ENCODE peak calls at places on chromosome 5, in seven cellular contexts. A is T1000, X is NCI-H1092 treated with DMSO at 0.1 percent for 48 hours, S is H9, Q is GM20000, L is C1 segment of cervical spinal cord, F is astrocyte of the spinal cord. H is an unnamed sample.
A peak's percentile ranks its signal among the peaks of the same experiment; 100 is the strongest.

GRCh38 chr5:116492016-116492623 is 82.5 kb downstream of the SEMA6A start:
- DNase-seq in F (peak; percentile 94), S (no peak), A (no peak), L (no peak), Q (no peak), X (no peak), H (peak; percentile 9)

GRCh38 chr5:115948013-115948605 is 14.2 kb upstream of the LVRN start:
- DNase-seq in S (no peak), Q (no peak), A (no peak), F (no peak), L (no peak), X (no peak), H (no peak)

GRCh38 chr5:123099514-123100151 is 10.6 kb downstream of the PRDM6 start:
- DNase-seq in X (peak; percentile 19), A (no peak), L (no peak), Q (no peak), S (peak; percentile 78), F (no peak), H (no peak)

GRCh38 chr5:58019614-58020013 is 440.3 kb downstream of the PLK2 start:
- DNase-seq in F (no peak), Q (no peak), S (no peak), L (no peak), A (no peak), X (no peak), H (no peak)

GRCh38 chr5:90878549-90879196 is 320.1 kb downstream of the ADGRV1 start:
- DNase-seq in S (no peak), Q (no peak), A (no peak), F (peak; percentile 60), L (no peak), X (no peak), H (no peak)

GRCh38 chr5:15009420-15009819 is 137.8 kb upstream of the ANKH start:
- DNase-seq in X (peak; percentile 24), F (peak; percentile 87), Q (no peak), A (no peak), L (no peak), S (no peak), H (peak; percentile 41)

GRCh38 chr5:3324421-3325101 is 271.1 kb upstream of the IRX1 start:
- DNase-seq in S (peak; percentile 38), Q (no peak), X (no peak), L (no peak), A (no peak), F (no peak), H (no peak)

GRCh38 chr5:93607367-93608258 is 24.6 kb downstream of the NR2F1 start:
- DNase-seq in X (peak; percentile 28), S (peak; percentile 83), F (peak; percentile 89), A (no peak), Q (peak; percentile 71), L (no peak), H (no peak)

GRCh38 chr5:55600536-55601208 is 65.9 kb upstream of the PLPP1 start:
- DNase-seq in F (peak; percentile 69), A (no peak), X (no peak), L (no peak), S (no peak), Q (peak; percentile 39), H (no peak)

GRCh38 chr5:134437340-134438267 is 25.9 kb upstream of the CDKN2AIPNL start:
- DNase-seq in L (no peak), S (no peak), Q (no peak), A (no peak), X (no peak), F (no peak), H (no peak)

GRCh38 chr5:35129276-35129675 is 81.5 kb upstream of the AGXT2 start:
- DNase-seq in Q (no peak), X (no peak), L (no peak), F (no peak), A (peak; percentile 22), S (no peak), H (peak; percentile 56)

GRCh38 chr5:55108651-55109050 is 6.2 kb downstream of the GZMA start:
- DNase-seq in F (peak; percentile 8), S (no peak), X (no peak), L (no peak), A (no peak), Q (no peak), H (no peak)

GRCh38 chr5:93062548-93062947 is 518.5 kb downstream of the NR2F1-AS1 start:
- DNase-seq in X (peak; percentile 9), S (no peak), A (no peak), F (no peak), Q (no peak), L (no peak), H (no peak)

GRCh38 chr5:135194573-135195266 is 160.7 kb upstream of the PITX1 start:
- DNase-seq in F (peak; percentile 26), L (no peak), Q (no peak), A (no peak), X (no peak), S (no peak), H (no peak)

GRCh38 chr5:139711852-139712171 is 63.7 kb downstream of the CXXC5 start:
- DNase-seq in Q (no peak), L (peak; percentile 41), F (no peak), A (no peak), S (no peak), X (peak; percentile 40), H (no peak)

GRCh38 chr5:33309076-33309475 is 131.7 kb upstream of the TARS1 start:
- DNase-seq in F (no peak), X (no peak), Q (no peak), A (no peak), S (no peak), L (no peak), H (no peak)

GRCh38 chr5:129099184-129099570 is 4.6 kb downstream of the ISOC1 start:
- DNase-seq in L (no peak), S (no peak), Q (no peak), F (no peak), X (no peak), A (no peak), H (no peak)

GRCh38 chr5:53397845-53398244 is 82.6 kb upstream of the FST start:
- DNase-seq in A (peak; percentile 79), Q (no peak), S (no peak), F (peak; percentile 75), X (no peak), L (no peak), H (no peak)

GRCh38 chr5:149195962-149196361 is 54.7 kb downstream of the ABLIM3 start:
- DNase-seq in S (no peak), F (no peak), A (no peak), Q (no peak), X (no peak), L (no peak), H (no peak)

GRCh38 chr5:140576776-140577201 is 12.2 kb downstream of the SLC35A4 start:
- DNase-seq in Q (no peak), S (no peak), X (no peak), L (no peak), A (no peak), F (no peak), H (no peak)

GRCh38 chr5:176762489-176762888 is 47.9 kb upstream of the UNC5A start:
- DNase-seq in L (no peak), A (no peak), X (no peak), Q (no peak), S (peak; percentile 45), F (no peak), H (no peak)

GRCh38 chr5:56825222-56825824 is 10.0 kb downstream of the MAP3K1 start:
- DNase-seq in A (no peak), S (no peak), X (no peak), F (no peak), L (no peak), Q (no peak), H (no peak)

GRCh38 chr5:139795074-139796001 is at the start of gene PSD2:
- DNase-seq in X (no peak), S (peak; percentile 51), Q (peak; percentile 60), A (no peak), F (no peak), L (peak; percentile 15), H (peak; percentile 68)

GRCh38 chr5:64865662-64866061 is 96.9 kb downstream of the CWC27 start:
- DNase-seq in L (no peak), F (no peak), X (no peak), Q (no peak), S (no peak), A (no peak), H (no peak)

GRCh38 chr5:170070556-170071412 is 34.9 kb upstream of the FOXI1 start:
- DNase-seq in X (peak; percentile 3), S (peak; percentile 69), F (peak; percentile 42), L (no peak), A (no peak), Q (no peak), H (peak; percentile 34)

GRCh38 chr5:14071433-14071832 is 71.7 kb upstream of the TRIO start:
- DNase-seq in A (no peak), L (no peak), Q (no peak), S (no peak), X (no peak), F (no peak), H (no peak)

GRCh38 chr5:167753725-167754490 is 537.5 kb upstream of the WWC1 start:
- DNase-seq in X (no peak), S (no peak), A (no peak), Q (no peak), L (no peak), F (no peak), H (no peak)

GRCh38 chr5:123802298-123802951 is 290.4 kb downstream of the CSNK1G3 start:
- DNase-seq in L (no peak), X (no peak), Q (no peak), F (peak; percentile 40), A (no peak), S (no peak), H (no peak)

GRCh38 chr5:172798422-172799215 is 27.6 kb upstream of the DUSP1 start:
- DNase-seq in F (peak; percentile 92), X (no peak), A (no peak), L (peak; percentile 18), S (no peak), Q (no peak), H (peak; percentile 52)

GRCh38 chr5:191036-191948 is at the start of gene LRRC14B:
- DNase-seq in L (peak; percentile 22), Q (peak; percentile 70), A (no peak), X (peak; percentile 32), F (no peak), S (no peak), H (no peak)

GRCh38 chr5:138974227-138975063 is 99.3 kb upstream of the LRRTM2 start:
- DNase-seq in A (no peak), S (no peak), Q (no peak), L (no peak), F (peak; percentile 25), X (no peak), H (no peak)

GRCh38 chr5:134432174-134432573 is 20.5 kb upstream of the CDKN2AIPNL start:
- DNase-seq in A (no peak), Q (no peak), S (no peak), F (no peak), L (no peak), X (no peak), H (no peak)

GRCh38 chr5:43367909-43368648 is 44.1 kb downstream of the CCL28 start:
- DNase-seq in X (no peak), L (no peak), F (peak; percentile 3), A (no peak), S (no peak), Q (no peak), H (peak; percentile 21)

GRCh38 chr5:120457839-120458507 is 6.1 kb upstream of the PRR16 start:
- DNase-seq in S (peak; percentile 80), A (peak; percentile 14), X (peak; percentile 15), Q (peak; percentile 62), F (peak; percentile 49), L (no peak), H (no peak)